ENCODE peak calls at places on chromosome 6, in ten cellular contexts. One of them, this sample, is unnamed. For H3K9me3 and H3K27me3, the result is how much of the 10 kb centered on the place peaks cover.

GRCh38 chr6:152474341-152474740 is 162.8 kb downstream of the SYNE1 start:
- DNase-seq in pancreas: no peak
- DNase-seq in fibroblast of lung: no peak
- DNase-seq in colonic mucosa: no peak
- DNase-seq in heart left ventricle: no peak
- DNase-seq in IMR-90: no peak
- DNase-seq in GM23248: no peak
- DNase-seq in upper lobe of right lung: no peak
- DNase-seq in HCT116: no peak
- DNase-seq in adipocyte: no peak
- DNase-seq in this sample: no peak

GRCh38 chr6:120055071-120055470 is 705.5 kb upstream of the MAN1A1 start:
- DNase-seq in pancreas: no peak
- DNase-seq in fibroblast of lung: no peak
- DNase-seq in colonic mucosa: no peak
- DNase-seq in heart left ventricle: no peak
- DNase-seq in IMR-90: no peak
- DNase-seq in GM23248: no peak
- DNase-seq in upper lobe of right lung: no peak
- DNase-seq in HCT116: no peak
- DNase-seq in adipocyte: no peak
- DNase-seq in this sample: no peak

GRCh38 chr6:144920391-144920983 is 635.4 kb downstream of the UTRN start:
- DNase-seq in pancreas: no peak
- DNase-seq in fibroblast of lung: no peak
- DNase-seq in colonic mucosa: no peak
- DNase-seq in heart left ventricle: no peak
- DNase-seq in IMR-90: no peak
- DNase-seq in GM23248: peak
- DNase-seq in upper lobe of right lung: no peak
- DNase-seq in HCT116: no peak
- DNase-seq in adipocyte: no peak
- DNase-seq in this sample: no peak

GRCh38 chr6:136312975-136313374 is 23.3 kb upstream of the BCLAF1 start:
- DNase-seq in pancreas: no peak
- DNase-seq in fibroblast of lung: no peak
- DNase-seq in colonic mucosa: no peak
- DNase-seq in heart left ventricle: no peak
- DNase-seq in IMR-90: no peak
- DNase-seq in GM23248: no peak
- DNase-seq in upper lobe of right lung: no peak
- DNase-seq in HCT116: no peak
- DNase-seq in adipocyte: no peak
- DNase-seq in this sample: no peak

GRCh38 chr6:118581489-118581959 is 33.4 kb downstream of the PLN start:
- DNase-seq in pancreas: no peak
- DNase-seq in fibroblast of lung: peak
- DNase-seq in colonic mucosa: no peak
- DNase-seq in heart left ventricle: no peak
- DNase-seq in IMR-90: peak
- DNase-seq in GM23248: peak
- DNase-seq in upper lobe of right lung: no peak
- DNase-seq in HCT116: no peak
- DNase-seq in adipocyte: peak
- DNase-seq in this sample: no peak

GRCh38 chr6:161630674-161631073 is 356.8 kb upstream of the AGPAT4 start:
- DNase-seq in pancreas: no peak
- DNase-seq in fibroblast of lung: no peak
- DNase-seq in colonic mucosa: no peak
- DNase-seq in heart left ventricle: no peak
- DNase-seq in IMR-90: no peak
- DNase-seq in GM23248: peak
- DNase-seq in upper lobe of right lung: no peak
- DNase-seq in HCT116: no peak
- DNase-seq in adipocyte: no peak
- DNase-seq in this sample: no peak

GRCh38 chr6:17289491-17290106 is 8.4 kb downstream of the RBM24 start:
- DNase-seq in pancreas: peak
- DNase-seq in fibroblast of lung: peak
- DNase-seq in colonic mucosa: peak
- DNase-seq in heart left ventricle: no peak
- DNase-seq in IMR-90: peak
- DNase-seq in GM23248: peak
- DNase-seq in upper lobe of right lung: peak
- DNase-seq in HCT116: no peak
- DNase-seq in adipocyte: no peak
- DNase-seq in this sample: no peak

GRCh38 chr6:140850438-140850837 is 1282.3 kb upstream of the GJE1 start:
- DNase-seq in pancreas: no peak
- DNase-seq in fibroblast of lung: peak
- DNase-seq in colonic mucosa: no peak
- DNase-seq in heart left ventricle: no peak
- DNase-seq in IMR-90: peak
- DNase-seq in GM23248: peak
- DNase-seq in upper lobe of right lung: no peak
- DNase-seq in HCT116: no peak
- DNase-seq in adipocyte: peak
- DNase-seq in this sample: no peak

GRCh38 chr6:63355632-63356031 is 35.8 kb upstream of the LGSN start:
- DNase-seq in pancreas: no peak
- DNase-seq in fibroblast of lung: no peak
- DNase-seq in colonic mucosa: no peak
- DNase-seq in heart left ventricle: no peak
- DNase-seq in IMR-90: no peak
- DNase-seq in GM23248: no peak
- DNase-seq in upper lobe of right lung: no peak
- DNase-seq in HCT116: no peak
- DNase-seq in adipocyte: no peak
- DNase-seq in this sample: no peak

GRCh38 chr6:149897855-149898744 is at the start of gene RAET1E:
- DNase-seq in pancreas: no peak
- DNase-seq in fibroblast of lung: no peak
- DNase-seq in colonic mucosa: peak
- DNase-seq in heart left ventricle: no peak
- DNase-seq in IMR-90: no peak
- DNase-seq in GM23248: no peak
- DNase-seq in upper lobe of right lung: peak
- DNase-seq in HCT116: no peak
- DNase-seq in adipocyte: no peak
- DNase-seq in this sample: no peak
- H3K4me3 ChIP-seq in pancreas: no peak
- H3K4me3 ChIP-seq in fibroblast of lung: peak
- H3K4me3 ChIP-seq in colonic mucosa: peak
- H3K4me3 ChIP-seq in heart left ventricle: peak
- H3K4me3 ChIP-seq in IMR-90: peak
- H3K4me3 ChIP-seq in GM23248: peak
- H3K4me3 ChIP-seq in upper lobe of right lung: peak
- H3K4me3 ChIP-seq in HCT116: peak
- H3K4me3 ChIP-seq in adipocyte: peak
- H3K4me3 ChIP-seq in this sample: peak

GRCh38 chr6:168608113-168608400 is 167.1 kb downstream of the SMOC2 start:
- DNase-seq in pancreas: no peak
- DNase-seq in fibroblast of lung: no peak
- DNase-seq in colonic mucosa: no peak
- DNase-seq in heart left ventricle: no peak
- DNase-seq in IMR-90: no peak
- DNase-seq in GM23248: no peak
- DNase-seq in upper lobe of right lung: no peak
- DNase-seq in HCT116: no peak
- DNase-seq in adipocyte: no peak
- DNase-seq in this sample: no peak
- H3K9me3 ChIP-seq in pancreas: under half
- H3K9me3 ChIP-seq in fibroblast of lung: under half
- H3K9me3 ChIP-seq in colonic mucosa: under half
- H3K9me3 ChIP-seq in heart left ventricle: under half
- H3K9me3 ChIP-seq in IMR-90: under half
- H3K9me3 ChIP-seq in GM23248: under half
- H3K9me3 ChIP-seq in upper lobe of right lung: under half
- H3K9me3 ChIP-seq in HCT116: under half
- H3K9me3 ChIP-seq in adipocyte: under half
- H3K9me3 ChIP-seq in this sample: under half

GRCh38 chr6:124738496-124738895 is 223.7 kb upstream of the RNF217 start:
- DNase-seq in pancreas: no peak
- DNase-seq in fibroblast of lung: no peak
- DNase-seq in colonic mucosa: no peak
- DNase-seq in heart left ventricle: no peak
- DNase-seq in IMR-90: no peak
- DNase-seq in GM23248: no peak
- DNase-seq in upper lobe of right lung: no peak
- DNase-seq in HCT116: no peak
- DNase-seq in adipocyte: no peak
- DNase-seq in this sample: no peak
- H3K27me3 ChIP-seq in pancreas: under half
- H3K27me3 ChIP-seq in fibroblast of lung: under half
- H3K27me3 ChIP-seq in colonic mucosa: under half
- H3K27me3 ChIP-seq in heart left ventricle: under half
- H3K27me3 ChIP-seq in IMR-90: under half
- H3K27me3 ChIP-seq in GM23248: under half
- H3K27me3 ChIP-seq in upper lobe of right lung: under half
- H3K27me3 ChIP-seq in HCT116: under half
- H3K27me3 ChIP-seq in adipocyte: under half
- H3K27me3 ChIP-seq in this sample: under half

GRCh38 chr6:5670381-5670780 is 336.3 kb downstream of the NRN1 start:
- DNase-seq in pancreas: no peak
- DNase-seq in fibroblast of lung: no peak
- DNase-seq in colonic mucosa: no peak
- DNase-seq in heart left ventricle: no peak
- DNase-seq in IMR-90: no peak
- DNase-seq in GM23248: no peak
- DNase-seq in upper lobe of right lung: no peak
- DNase-seq in HCT116: no peak
- DNase-seq in adipocyte: no peak
- DNase-seq in this sample: no peak

GRCh38 chr6:5673016-5673415 is 333.7 kb downstream of the NRN1 start:
- DNase-seq in pancreas: no peak
- DNase-seq in fibroblast of lung: no peak
- DNase-seq in colonic mucosa: no peak
- DNase-seq in heart left ventricle: no peak
- DNase-seq in IMR-90: no peak
- DNase-seq in GM23248: no peak
- DNase-seq in upper lobe of right lung: no peak
- DNase-seq in HCT116: no peak
- DNase-seq in adipocyte: no peak
- DNase-seq in this sample: no peak

GRCh38 chr6:5671162-5671561 is 335.6 kb downstream of the NRN1 start:
- DNase-seq in pancreas: no peak
- DNase-seq in fibroblast of lung: peak
- DNase-seq in colonic mucosa: no peak
- DNase-seq in heart left ventricle: no peak
- DNase-seq in IMR-90: peak
- DNase-seq in GM23248: peak
- DNase-seq in upper lobe of right lung: no peak
- DNase-seq in HCT116: no peak
- DNase-seq in adipocyte: peak
- DNase-seq in this sample: no peak

GRCh38 chr6:5672581-5673011 is 334.1 kb downstream of the NRN1 start:
- DNase-seq in pancreas: no peak
- DNase-seq in fibroblast of lung: peak
- DNase-seq in colonic mucosa: no peak
- DNase-seq in heart left ventricle: no peak
- DNase-seq in IMR-90: peak
- DNase-seq in GM23248: peak
- DNase-seq in upper lobe of right lung: no peak
- DNase-seq in HCT116: no peak
- DNase-seq in adipocyte: peak
- DNase-seq in this sample: peak

DNA sequence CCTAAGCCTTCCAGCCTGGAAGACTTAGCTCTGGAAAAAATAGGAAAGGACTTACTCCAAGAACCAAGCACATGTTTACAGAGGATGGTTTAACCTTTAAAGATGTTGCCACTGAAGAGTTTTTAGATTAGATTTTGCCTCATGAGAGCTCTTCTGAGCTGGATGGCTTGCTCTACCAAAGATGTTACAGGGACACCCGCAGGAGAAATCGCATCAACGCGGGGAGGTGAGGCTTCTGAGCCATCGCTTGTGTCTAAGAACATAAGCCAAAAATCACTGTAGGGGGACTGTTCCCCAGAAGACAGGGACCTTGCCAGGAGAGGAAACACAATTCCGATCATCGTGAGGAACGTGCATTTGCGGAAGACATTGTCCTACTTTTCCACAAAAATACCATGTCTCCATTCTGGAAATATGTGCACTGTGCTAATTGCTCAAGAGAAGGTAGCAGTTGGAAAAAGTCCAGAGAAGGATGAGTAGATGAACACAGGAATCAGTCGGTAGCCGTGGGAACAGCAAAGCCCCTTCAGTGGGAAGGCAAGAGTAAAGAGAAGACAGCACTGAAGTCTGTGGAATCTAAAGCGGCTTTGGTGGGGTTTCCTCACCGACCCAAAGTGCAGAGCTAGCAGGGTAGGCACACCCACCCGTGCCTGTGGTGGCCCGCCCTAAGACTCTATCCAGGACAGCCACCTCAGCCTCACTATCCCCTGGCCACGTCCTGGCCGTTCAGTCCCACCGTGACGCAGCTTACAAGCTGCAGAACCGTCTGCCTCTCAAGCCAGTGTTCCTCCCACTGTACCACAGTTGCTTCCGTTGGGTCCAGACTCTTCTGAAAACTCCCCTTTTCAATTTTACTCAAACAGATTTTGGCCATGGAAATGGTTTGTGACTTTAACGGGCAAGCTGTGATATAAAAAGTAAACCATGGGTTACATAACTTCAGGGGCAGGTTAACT is 334.8 kb downstream of the NRN1 start:
- DNase-seq in pancreas: no peak
- DNase-seq in fibroblast of lung: no peak
- DNase-seq in colonic mucosa: no peak
- DNase-seq in heart left ventricle: no peak
- DNase-seq in IMR-90: no peak
- DNase-seq in GM23248: peak
- DNase-seq in upper lobe of right lung: no peak
- DNase-seq in HCT116: no peak
- DNase-seq in adipocyte: no peak
- DNase-seq in this sample: no peak
- H3K4me3 ChIP-seq in pancreas: no peak
- H3K4me3 ChIP-seq in fibroblast of lung: no peak
- H3K4me3 ChIP-seq in colonic mucosa: no peak
- H3K4me3 ChIP-seq in heart left ventricle: no peak
- H3K4me3 ChIP-seq in IMR-90: no peak
- H3K4me3 ChIP-seq in GM23248: peak
- H3K4me3 ChIP-seq in upper lobe of right lung: no peak
- H3K4me3 ChIP-seq in HCT116: no peak
- H3K4me3 ChIP-seq in adipocyte: peak
- H3K4me3 ChIP-seq in this sample: no peak

DNA sequence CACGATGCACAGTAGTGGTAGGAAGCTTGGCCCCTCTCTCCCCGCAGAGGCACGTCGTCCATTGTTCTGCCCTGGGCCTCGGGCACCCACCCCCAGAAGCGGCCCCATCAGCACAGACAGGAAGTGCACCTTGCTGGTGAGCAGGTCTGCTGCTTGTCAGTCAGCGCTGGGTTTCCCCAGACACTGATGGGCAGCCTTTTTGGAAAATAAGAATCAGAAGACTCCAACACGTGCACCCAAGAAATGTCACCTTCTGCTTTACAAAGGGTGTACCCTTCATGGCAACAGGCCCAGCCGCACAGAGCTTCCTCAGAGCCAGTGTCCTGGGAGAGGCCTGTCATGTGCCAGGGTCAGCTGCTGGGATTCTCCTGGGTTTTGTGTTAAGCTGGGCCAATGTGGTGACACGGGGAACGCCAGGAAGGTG is 34.7 kb upstream of the IRF4 start:
- DNase-seq in pancreas: no peak
- DNase-seq in fibroblast of lung: no peak
- DNase-seq in colonic mucosa: no peak
- DNase-seq in heart left ventricle: peak
- DNase-seq in IMR-90: no peak
- DNase-seq in GM23248: no peak
- DNase-seq in upper lobe of right lung: peak
- DNase-seq in HCT116: no peak
- DNase-seq in adipocyte: no peak
- DNase-seq in this sample: no peak
- H3K9me3 ChIP-seq in pancreas: under half
- H3K9me3 ChIP-seq in fibroblast of lung: under half
- H3K9me3 ChIP-seq in colonic mucosa: under half
- H3K9me3 ChIP-seq in heart left ventricle: under half
- H3K9me3 ChIP-seq in IMR-90: under half
- H3K9me3 ChIP-seq in GM23248: under half
- H3K9me3 ChIP-seq in upper lobe of right lung: under half
- H3K9me3 ChIP-seq in HCT116: under half
- H3K9me3 ChIP-seq in adipocyte: under half
- H3K9me3 ChIP-seq in this sample: under half